ENCODE peak calls at places on chromosomes 11 and 22, in four cellular contexts. S is GM12878, L is H1, N is HepG2. K is an unnamed sample.
A peak's percentile ranks its signal among the peaks of the same experiment; 100 is the strongest.

GRCh38 chr22:27517361-27517760 is 284.2 kb downstream of the MN1 start:
- DNase-seq in S (no peak), L (no peak), N (no peak), K (no peak)

GRCh38 chr22:41526802-41527799 is 17.2 kb downstream of the POLR3H start:
- DNase-seq in S (no peak), L (peak; percentile 90), N (no peak), K (no peak)

GRCh38 chr11:76321820-76322524 is 59.0 kb downstream of the THAP12 start:
- DNase-seq in S (no peak), L (no peak), N (no peak), K (no peak)

GRCh38 chr11:33892906-33893594 is 1.2 kb upstream of the LMO2 start:
- DNase-seq in S (no peak), L (no peak), N (no peak), K (no peak)

GRCh38 chr22:23497016-23497885 is 82.8 kb downstream of the IGLL1 start:
- DNase-seq in S (no peak), L (peak; percentile 37), N (no peak), K (no peak)

GRCh38 chr11:19508166-19508565 is 204.5 kb upstream of the NAV2 start:
- DNase-seq in S (no peak), L (no peak), N (peak; percentile 77), K (no peak)

GRCh38 chr11:44496391-44496790 is 69.1 kb upstream of the CD82 start:
- DNase-seq in S (no peak), L (no peak), N (no peak), K (no peak)

GRCh38 chr11:72758690-72759389 is 6.6 kb upstream of the ARAP1 start:
- DNase-seq in S (no peak), L (no peak), N (no peak), K (no peak)

GRCh38 chr11:59801981-59802638 is 8.5 kb downstream of the MRPL16 start:
- DNase-seq in S (no peak), L (no peak), N (no peak), K (no peak)

GRCh38 chr11:92941676-92942571 is 27.5 kb upstream of the MTNR1B start:
- DNase-seq in S (no peak), L (no peak), N (peak; percentile 23), K (no peak)

GRCh38 chr11:47234669-47235075 is 13.9 kb downstream of the ACP2 start:
- DNase-seq in S (no peak), L (no peak), N (no peak), K (no peak)

GRCh38 chr11:83818349-83818748 is 532.2 kb upstream of the CCDC90B start:
- DNase-seq in S (no peak), L (no peak), N (no peak), K (no peak)

GRCh38 chr11:1005913-1006312 is 30.6 kb downstream of the MUC6 start:
- DNase-seq in S (no peak), L (no peak), N (no peak), K (no peak)

GRCh38 chr22:44667829-44668189 is 34.2 kb upstream of the PRR5 start:
- DNase-seq in S (no peak), L (no peak), N (no peak), K (no peak)

GRCh38 chr11:24357620-24358386 is 139.1 kb upstream of the LUZP2 start:
- DNase-seq in S (no peak), L (no peak), N (no peak), K (no peak)

GRCh38 chr11:118415739-118416068 is 14.3 kb downstream of the ATP5MG start:
- DNase-seq in S (no peak), L (peak; percentile 49), N (no peak), K (peak; percentile 88)

GRCh38 chr11:20634044-20634443 is 34.6 kb downstream of the SLC6A5 start:
- DNase-seq in S (no peak), L (no peak), N (no peak), K (no peak)

GRCh38 chr11:15821471-15821870 is 534.9 kb downstream of the SOX6 start:
- DNase-seq in S (no peak), L (no peak), N (no peak), K (no peak)

GRCh38 chr11:3853935-3854659 is 1.4 kb upstream of the STIM1 start:
- DNase-seq in S (peak; percentile 86), L (no peak), N (no peak), K (no peak)

GRCh38 chr22:42799462-42800405 is 57.3 kb downstream of the ARFGAP3 start:
- DNase-seq in S (no peak), L (no peak), N (no peak), K (no peak)

GRCh38 chr22:39546889-39547586 is 14.5 kb upstream of the RPS19BP1 start:
- DNase-seq in S (no peak), L (no peak), N (no peak), K (no peak)

GRCh38 chr22:30277547-30278344 is 11.1 kb upstream of the OSM start:
- DNase-seq in S (no peak), L (no peak), N (no peak), K (no peak)

GRCh38 chr22:49900441-49901230 is 17.6 kb downstream of the ALG12 start:
- DNase-seq in S (no peak), L (no peak), N (no peak), K (no peak)

GRCh38 chr11:24155792-24156191 is 341.1 kb upstream of the LUZP2 start:
- DNase-seq in S (no peak), L (no peak), N (peak; percentile 3), K (no peak)

GRCh38 chr11:115458877-115459276 is 45.3 kb downstream of the CADM1 start:
- DNase-seq in S (no peak), L (no peak), N (no peak), K (no peak)

GRCh38 chr11:46363455-46363920 is 16.2 kb downstream of the DGKZ start:
- DNase-seq in S (no peak), L (no peak), N (no peak), K (no peak)

GRCh38 chr11:9922806-9923205 is 258.9 kb downstream of the SWAP70 start:
- DNase-seq in S (no peak), L (peak; percentile 57), N (no peak), K (peak; percentile 23)

GRCh38 chr22:38467904-38468760 is at the start of gene KDELR3:
- DNase-seq in S (no peak), L (no peak), N (no peak), K (no peak)

GRCh38 chr11:121323208-121323607 is 30.6 kb downstream of the SC5D start:
- DNase-seq in S (no peak), L (no peak), N (no peak), K (no peak)

GRCh38 chr11:8288824-8289223 is 25.1 kb upstream of the LMO1 start:
- DNase-seq in S (no peak), L (peak; percentile 30), N (no peak), K (no peak)

GRCh38 chr22:45069925-45070324 is 60.1 kb upstream of the PHF21B start:
- DNase-seq in S (no peak), L (no peak), N (no peak), K (no peak)

GRCh38 chr11:112841719-112842118 is 119.5 kb upstream of the NCAM1 start:
- DNase-seq in S (no peak), L (peak; percentile 23), N (no peak), K (no peak)

GRCh38 chr11:112839051-112839450 is 122.2 kb upstream of the NCAM1 start:
- DNase-seq in S (no peak), L (no peak), N (no peak), K (no peak)

GRCh38 chr11:112847568-112847967 is 113.7 kb upstream of the NCAM1 start:
- DNase-seq in S (no peak), L (no peak), N (no peak), K (no peak)

GRCh38 chr11:112844530-112844929 is 116.7 kb upstream of the NCAM1 start:
- DNase-seq in S (no peak), L (peak; percentile 22), N (no peak), K (no peak)
- TF ChIP-seq SUZ12 in S (no peak), L (no peak), N (no peak), K (no peak)

GRCh38 chr11:122879785-122880184 is 2.8 kb upstream of the JHY start:
- DNase-seq in S (no peak), L (peak; percentile 50), N (no peak), K (no peak)

GRCh38 chr11:122882809-122883681 is 486 bp downstream of the JHY start:
- DNase-seq in S (no peak), L (peak; percentile 78), N (peak; percentile 7), K (no peak)

GRCh38 chr11:122888162-122888561 is 5.6 kb downstream of the JHY start:
- DNase-seq in S (no peak), L (no peak), N (no peak), K (no peak)

GRCh38 chr11:122882189-122882808 is at the start of gene JHY:
- DNase-seq in S (no peak), L (no peak), N (no peak), K (no peak)

GRCh38 chr11:122883682-122883981 is 1.1 kb downstream of the JHY start:
- DNase-seq in S (no peak), L (no peak), N (no peak), K (no peak)
- H3K9ac ChIP-seq in S (peak overlapping the region; percentile 69), L (no peak overlapping the region), N (no peak overlapping the region), K (no peak overlapping the region)

GRCh38 chr11:35343033-35343598 is 76.2 kb downstream of the SLC1A2 start:
- DNase-seq in S (no peak), L (no peak), N (no peak), K (no peak)
- TF ChIP-seq ZNF274 in S (no peak), L (no peak), N (no peak), K (no peak)

GRCh38 chr11:70696076-70696475 is 297.7 kb downstream of the CTTN start:
- DNase-seq in S (no peak), L (no peak), N (no peak), K (no peak)

GRCh38 chr11:70697701-70698100 is 299.4 kb downstream of the CTTN start:
- DNase-seq in S (no peak), L (no peak), N (no peak), K (no peak)

GRCh38 chr11:70694371-70694770 is 296.0 kb downstream of the CTTN start:
- DNase-seq in S (no peak), L (no peak), N (no peak), K (no peak)

GRCh38 chr11:70696564-70696963 is 298.2 kb downstream of the CTTN start:
- DNase-seq in S (no peak), L (no peak), N (no peak), K (no peak)

DNA sequence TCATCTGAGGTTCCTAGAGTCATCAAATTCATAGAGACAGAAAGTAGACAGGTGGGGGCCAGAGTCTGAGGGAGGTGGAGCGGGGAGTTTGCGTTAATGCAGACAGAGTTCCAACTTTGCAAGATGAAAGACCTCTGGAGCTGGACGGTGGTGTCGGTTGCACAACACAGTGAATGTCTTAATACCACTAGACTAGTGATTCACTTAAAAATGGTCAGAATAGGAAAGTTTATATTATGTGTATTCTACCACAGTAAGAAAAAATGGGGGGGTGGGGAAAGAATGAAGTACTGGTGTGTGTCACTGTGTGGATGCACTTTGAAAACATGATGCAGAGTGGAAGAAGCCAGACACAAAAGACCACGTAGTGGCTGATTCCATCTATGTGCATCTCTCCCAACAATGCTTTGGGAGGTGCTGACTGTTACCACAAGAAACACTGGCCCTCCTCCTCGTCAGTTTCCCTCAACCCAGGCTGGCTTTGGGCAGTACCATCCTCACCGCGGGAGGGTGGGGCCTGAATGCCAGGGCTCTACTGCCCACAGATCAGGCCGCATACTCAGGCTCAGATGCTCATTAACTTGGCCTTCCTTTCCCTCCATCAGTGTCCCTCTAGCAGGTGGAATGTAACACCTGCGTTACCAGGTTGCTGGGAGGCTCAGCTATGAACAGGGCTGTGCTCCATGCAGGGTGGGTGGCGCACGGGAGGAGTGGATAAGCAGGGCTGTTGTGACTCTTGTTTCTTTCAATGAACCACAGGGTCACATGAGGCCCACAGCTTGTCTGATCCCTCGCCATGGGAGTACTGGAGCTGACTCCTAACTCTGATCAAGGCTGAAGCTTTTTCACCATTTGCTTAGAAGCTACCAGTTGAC is 297.0 kb downstream of the CTTN start:
- DNase-seq in S (no peak), L (no peak), N (no peak), K (no peak)
- TF ChIP-seq SUZ12 in S (no peak), L (no peak), N (no peak), K (no peak)